ENCODE peak calls at places on chromosomes 13 and 19, in ten cellular contexts. M, X, V, G, J, H, K, D, R and O are unnamed samples.

GRCh38 chr19:2173841-2174577 is 10.3 kb downstream of the DOT1L start:
- DNase-seq in J (no peak), K (no peak), D (no peak), V (no peak), M (no peak), G (no peak), X (no peak), R (no peak), H (no peak), O (no peak)

GRCh38 chr13:76813874-76814273 is 72.3 kb downstream of the KCTD12 start:
- DNase-seq in D (no peak), J (no peak), V (no peak), R (no peak), M (no peak), X (no peak), G (no peak), H (no peak), K (no peak), O (no peak)

GRCh38 chr19:55678121-55678671 is 3.2 kb downstream of the EPN1 start:
- DNase-seq in M (no peak), R (peak; percentile 94), H (peak; percentile 41), G (peak; percentile 67), X (no peak), V (no peak), J (no peak), K (no peak), D (no peak), O (no peak)

GRCh38 chr13:36997716-36998427 is 1.3 kb downstream of the ALG5 start:
- DNase-seq in V (no peak), J (no peak), X (no peak), H (no peak), K (no peak), G (no peak), R (no peak), D (no peak), M (no peak), O (no peak)

GRCh38 chr13:23372264-23372905 is 61.1 kb downstream of the SACS start:
- DNase-seq in X (no peak), J (no peak), K (no peak), G (no peak), H (no peak), V (no peak), D (no peak), M (peak; percentile 14), R (no peak), O (no peak)

GRCh38 chr13:113926951-113927660 is 46.8 kb downstream of the C13orf46 start:
- DNase-seq in H (no peak), V (peak; percentile 0), M (no peak), X (no peak), G (peak; percentile 79), R (peak; percentile 49), K (no peak), D (no peak), J (no peak), O (no peak)

GRCh38 chr13:33611016-33611805 is 206.7 kb upstream of the RFC3 start:
- DNase-seq in R (no peak), G (peak; percentile 68), D (no peak), K (no peak), M (no peak), X (no peak), V (peak; percentile 13), J (no peak), H (no peak), O (no peak)

GRCh38 chr13:26600345-26600761 is 42.9 kb downstream of the WASF3 start:
- DNase-seq in H (no peak), G (no peak), J (no peak), X (no peak), V (no peak), K (no peak), D (no peak), M (no peak), R (no peak), O (no peak)

GRCh38 chr19:40285353-40286234 is 449 bp upstream of the AKT2 start:
- DNase-seq in H (peak; percentile 91), D (peak; percentile 97), R (peak; percentile 99), M (peak; percentile 97), J (peak; percentile 99), X (peak; percentile 99), V (peak; percentile 94), G (peak; percentile 100), K (peak; percentile 98), O (peak; percentile 97)

DNA sequence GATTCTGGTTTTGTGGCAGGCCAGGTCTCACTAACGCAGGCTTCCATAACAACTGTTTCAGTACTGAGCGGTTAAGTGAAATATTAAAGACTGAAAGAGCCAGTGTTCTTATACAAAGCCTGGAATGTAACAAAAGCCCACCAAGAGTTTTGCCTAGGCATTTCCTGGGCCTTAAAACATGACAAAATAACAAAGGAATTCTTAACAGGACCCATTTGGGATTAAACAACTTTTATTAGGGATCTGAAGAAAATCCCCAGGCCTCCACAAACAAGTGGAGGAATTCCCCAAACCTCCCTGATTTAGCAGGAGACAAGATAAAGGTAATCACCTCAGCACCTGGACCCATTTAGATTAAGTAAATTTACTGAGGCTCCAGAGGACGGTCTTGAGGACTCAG is 799.7 kb upstream of the SPRY2 start:
- DNase-seq in V (no peak), G (no peak), M (no peak), R (no peak), J (no peak), X (no peak), D (no peak), H (no peak), K (no peak), O (no peak)
- H3K27ac ChIP-seq in V (no peak overlapping the region), G (no peak overlapping the region), M (no peak overlapping the region), R (no peak overlapping the region), J (no peak overlapping the region), X (no peak overlapping the region), D (no peak overlapping the region), H (no peak overlapping the region), K (no peak overlapping the region), O (no peak overlapping the region)

DNA sequence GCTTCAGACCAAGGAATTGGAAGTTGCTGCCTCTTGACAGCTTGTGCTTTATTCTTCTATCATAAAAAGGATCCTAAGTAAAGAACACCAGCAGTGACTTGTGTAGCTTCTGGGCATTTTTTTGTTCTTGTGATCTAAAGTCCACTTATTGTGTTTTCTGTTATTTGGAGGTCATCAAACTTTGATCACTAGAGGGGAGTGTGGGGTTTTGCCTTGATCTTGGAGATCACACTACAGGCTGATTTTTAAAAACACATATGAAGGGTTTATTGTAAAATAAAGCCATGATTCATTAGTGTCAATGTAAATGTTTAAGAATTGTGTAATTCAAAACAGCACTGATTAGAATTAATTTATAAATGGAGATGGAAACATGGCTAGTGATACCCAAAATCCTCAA is 328.7 kb upstream of the EDNRB start:
- DNase-seq in D (no peak), J (no peak), V (no peak), R (no peak), X (no peak), H (no peak), G (no peak), M (no peak), K (no peak), O (no peak)
- TF ChIP-seq CTCF in D (peak; percentile 5), J (no peak), V (no peak), R (no peak), X (no peak), H (no peak), G (no peak), M (no peak), K (no peak), O (no peak)

DNA sequence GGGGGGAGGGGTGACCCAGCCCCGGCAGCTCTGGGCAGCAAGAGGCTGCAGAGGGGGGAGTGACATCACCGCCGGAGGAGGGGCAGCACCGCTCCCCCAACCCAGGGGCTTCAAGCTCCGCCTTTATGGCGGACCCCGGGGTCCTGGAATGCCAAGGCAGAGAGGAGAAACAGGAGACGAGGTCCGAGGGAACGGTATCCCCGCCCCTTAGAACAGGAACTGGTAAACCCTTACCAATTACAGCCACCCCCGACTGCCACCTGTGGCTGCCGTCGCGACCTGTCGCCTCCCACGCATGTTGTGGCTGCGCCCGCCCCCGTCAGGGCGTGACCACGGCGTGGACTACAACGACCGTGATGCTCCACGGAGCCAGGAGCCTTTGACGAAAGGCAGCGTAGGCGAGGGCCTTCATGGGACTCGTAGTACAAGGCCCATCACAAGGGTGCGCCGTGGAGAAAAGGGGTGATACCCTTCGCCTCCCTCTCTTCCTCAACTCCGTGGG is 4.1 kb upstream of the KCNC3 start:
- DNase-seq in V (peak; percentile 56), R (peak; percentile 96), D (peak; percentile 55), G (peak; percentile 94), H (peak; percentile 52), K (peak; percentile 95), J (peak; percentile 95), X (peak; percentile 98), M (peak; percentile 96), O (peak; percentile 82)
- H3K27ac ChIP-seq in V (no peak overlapping the region), R (peak overlapping the region; percentile 22), D (no peak overlapping the region), G (peak overlapping the region; percentile 81), H (peak overlapping the region; percentile 19), K (peak overlapping the region; percentile 85), J (peak overlapping the region; percentile 96), X (peak overlapping the region; percentile 83), M (no peak overlapping the region), O (peak overlapping the region; percentile 6)

GRCh38 chr13:108270442-108270841 is 924 bp downstream of the TNFSF13B start:
- DNase-seq in K (no peak), R (peak; percentile 68), D (no peak), M (no peak), G (no peak), J (peak; percentile 2), X (no peak), H (no peak), V (no peak), O (no peak)

GRCh38 chr13:108267338-108267737 is 2.2 kb upstream of the TNFSF13B start:
- DNase-seq in G (no peak), M (no peak), R (no peak), D (no peak), V (no peak), H (no peak), J (no peak), K (no peak), X (no peak), O (no peak)

GRCh38 chr13:108268713-108269112 is 805 bp upstream of the TNFSF13B start:
- DNase-seq in V (no peak), K (no peak), R (no peak), D (no peak), M (no peak), X (no peak), G (no peak), H (no peak), J (no peak), O (no peak)

GRCh38 chr13:108272333-108272732 is 2.8 kb downstream of the TNFSF13B start:
- DNase-seq in K (no peak), H (no peak), V (no peak), X (no peak), D (no peak), R (no peak), M (no peak), J (no peak), G (no peak), O (no peak)

DNA sequence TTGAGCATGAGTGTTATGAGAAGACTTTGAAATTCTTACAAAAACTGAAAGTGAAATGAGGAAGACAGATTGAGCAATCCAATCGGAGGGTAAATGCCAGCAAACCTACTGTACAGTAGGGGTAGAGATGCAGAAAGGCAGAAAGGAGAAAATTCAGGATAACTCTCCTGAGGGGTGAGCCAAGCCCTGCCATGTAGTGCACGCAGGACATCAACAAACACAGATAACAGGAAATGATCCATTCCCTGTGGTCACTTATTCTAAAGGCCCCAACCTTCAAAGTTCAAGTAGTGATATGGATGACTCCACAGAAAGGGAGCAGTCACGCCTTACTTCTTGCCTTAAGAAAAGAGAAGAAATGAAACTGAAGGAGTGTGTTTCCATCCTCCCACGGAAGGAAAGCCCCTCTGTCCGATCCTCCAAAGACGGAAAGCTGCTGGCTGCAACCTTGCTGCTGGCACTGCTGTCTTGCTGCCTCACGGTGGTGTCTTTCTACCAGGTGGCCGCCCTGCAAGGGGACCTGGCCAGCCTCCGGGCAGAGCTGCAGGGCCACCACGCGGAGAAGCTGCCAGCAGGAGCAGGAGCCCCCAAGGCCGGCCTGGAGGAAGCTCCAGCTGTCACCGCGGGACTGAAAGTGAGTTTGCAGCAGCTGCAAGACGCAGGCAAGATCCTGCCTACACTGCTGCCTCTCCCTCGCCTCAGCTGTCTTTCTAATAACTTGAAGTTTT is at the start of gene TNFSF13B:
- DNase-seq in R (peak; percentile 93), X (peak; percentile 80), V (no peak), J (peak; percentile 1), H (no peak), K (peak; percentile 5), M (no peak), G (peak; percentile 63), D (no peak), O (peak; percentile 36)
- TF ChIP-seq CTCF in R (no peak), X (no peak), V (no peak), J (no peak), H (no peak), K (no peak), M (no peak), G (no peak), D (no peak), O (no peak)